ENCODE peak calls at places on chromosomes 13 and 19, in eight cellular contexts. S, Z, B, W, C, M, P and X are unnamed samples.

GRCh38 chr19:13399746-13400145 is 106.5 kb downstream of the CACNA1A start:
- DNase-seq in W (no peak), P (no peak), B (no peak), C (no peak), S (no peak), Z (no peak), M (no peak), X (no peak)

GRCh38 chr13:111873676-111874178 is 193.2 kb upstream of the SOX1 start:
- DNase-seq in P (no peak), M (no peak), B (no peak), S (no peak), Z (no peak), C (no peak), W (no peak), X (no peak)

GRCh38 chr13:110757296-110757695 is 43.8 kb downstream of the ING1 start:
- DNase-seq in Z (no peak), C (no peak), B (no peak), P (no peak), M (no peak), S (no peak), W (no peak), X (no peak)

GRCh38 chr19:40217027-40217810 is 965 bp downstream of the TTC9B start:
- DNase-seq in W (no peak), Z (no peak), S (no peak), C (no peak), M (no peak), B (no peak), P (no peak), X (peak)

GRCh38 chr13:87810920-87811344 is 139.8 kb downstream of the SLITRK5 start:
- DNase-seq in B (no peak), Z (no peak), M (no peak), W (no peak), C (no peak), P (no peak), S (no peak), X (no peak)

GRCh38 chr19:48715276-48715675 is 4.2 kb downstream of the MAMSTR start:
- DNase-seq in M (no peak), B (no peak), W (no peak), S (no peak), C (no peak), Z (no peak), P (no peak), X (no peak)

GRCh38 chr13:43785681-43786471 is 896 bp downstream of the ENOX1 start:
- DNase-seq in C (peak), S (no peak), Z (no peak), P (peak), B (peak), W (peak), M (peak), X (peak)

GRCh38 chr13:45623516-45624090 is 8.1 kb upstream of the ERICH6B start:
- DNase-seq in M (no peak), S (no peak), B (peak), Z (no peak), W (peak), P (peak), C (peak), X (no peak)

GRCh38 chr13:104286566-104287290 is 1220.5 kb upstream of the SLC10A2 start:
- DNase-seq in M (no peak), Z (no peak), S (no peak), B (peak), W (peak), P (no peak), C (no peak), X (no peak)

GRCh38 chr19:57280913-57281425 is 684 bp downstream of the ZNF460 start:
- DNase-seq in S (peak), C (peak), M (no peak), P (no peak), B (no peak), W (peak), Z (peak), X (no peak)

GRCh38 chr19:52949422-52949821 is 13.3 kb downstream of the ZNF816 start:
- DNase-seq in M (no peak), Z (no peak), C (no peak), B (no peak), S (no peak), P (no peak), W (no peak), X (no peak)

GRCh38 chr19:438416-438958 is 22.3 kb downstream of the SHC2 start:
- DNase-seq in S (no peak), Z (no peak), P (no peak), C (no peak), B (no peak), M (no peak), W (no peak), X (no peak)

GRCh38 chr19:3670796-3671679 is 29.2 kb downstream of the PIP5K1C start:
- DNase-seq in S (no peak), W (no peak), P (no peak), C (peak), Z (no peak), M (peak), B (no peak), X (no peak)

GRCh38 chr19:12085074-12085818 is 20.7 kb downstream of the ZNF844 start:
- DNase-seq in S (no peak), Z (no peak), C (no peak), W (no peak), P (no peak), B (no peak), M (no peak), X (no peak)

GRCh38 chr13:75762066-75762937 is 126.2 kb downstream of the LMO7 start:
- DNase-seq in B (no peak), W (peak), Z (peak), M (no peak), P (no peak), C (peak), S (no peak), X (no peak)

GRCh38 chr19:32863841-32864240 is 5.7 kb downstream of the SLC7A9 start:
- DNase-seq in S (no peak), M (no peak), W (no peak), C (no peak), Z (no peak), B (no peak), P (no peak), X (no peak)